ENCODE peak calls at places on chromosome 6, in six cellular contexts. F, P, E, T, K and G are unnamed samples.

GRCh38 chr6:121886223-121886830 is 450.9 kb downstream of the GJA1 start:
- DNase-seq in P (no peak), E (no peak), T (no peak), K (no peak), F (no peak), G (no peak)

GRCh38 chr6:151705994-151706733 is 101.3 kb upstream of the ESR1 start:
- DNase-seq in E (no peak), P (no peak), F (no peak), K (no peak), T (no peak), G (no peak)

GRCh38 chr6:159602370-159603185 is 90.5 kb downstream of the SOD2 start:
- DNase-seq in E (no peak), K (no peak), T (no peak), F (no peak), P (no peak), G (no peak)

GRCh38 chr6:36069573-36069972 is 42.0 kb downstream of the MAPK14 start:
- DNase-seq in F (no peak), K (no peak), P (no peak), T (no peak), E (no peak), G (no peak)

GRCh38 chr6:168546173-168546572 is 105.2 kb downstream of the SMOC2 start:
- DNase-seq in E (no peak), K (no peak), T (no peak), P (no peak), F (no peak), G (no peak)

GRCh38 chr6:122563364-122564052 is 46.7 kb upstream of the PKIB start:
- DNase-seq in P (no peak), E (no peak), T (no peak), F (no peak), K (no peak), G (no peak)

GRCh38 chr6:100382031-100382430 is 82.7 kb downstream of the SIM1 start:
- DNase-seq in E (no peak), F (no peak), K (no peak), P (no peak), T (no peak), G (no peak)

GRCh38 chr6:132483779-132484679 is 28.9 kb downstream of the STX7 start:
- DNase-seq in F (peak), T (peak), E (peak), K (no peak), P (peak), G (no peak)

GRCh38 chr6:22153384-22154158 is 143.3 kb downstream of the PRL start:
- DNase-seq in T (no peak), E (no peak), F (no peak), P (no peak), K (no peak), G (no peak)

GRCh38 chr6:167679791-167680604 is 146.7 kb upstream of the AFDN start:
- DNase-seq in F (no peak), T (no peak), P (no peak), K (no peak), E (no peak), G (no peak)

GRCh38 chr6:141598487-141598886 is 534.2 kb upstream of the GJE1 start:
- DNase-seq in F (no peak), T (no peak), K (no peak), P (no peak), E (no peak), G (no peak)

GRCh38 chr6:107569456-107569855 is 79.5 kb downstream of the SOBP start:
- DNase-seq in F (no peak), E (no peak), K (no peak), T (no peak), P (no peak), G (no peak)

GRCh38 chr6:27138837-27139752 is 108.4 kb upstream of the PRSS16 start:
- DNase-seq in P (no peak), F (peak), E (no peak), K (peak), T (peak), G (peak)

GRCh38 chr6:88238065-88238464 is 71.9 kb upstream of the CNR1 start:
- DNase-seq in E (peak), P (no peak), K (no peak), F (peak), T (no peak), G (no peak)

GRCh38 chr6:122715725-122716124 is 63.8 kb upstream of the FABP7 start:
- DNase-seq in K (no peak), E (no peak), T (no peak), F (no peak), P (no peak), G (no peak)

GRCh38 chr6:167580512-167580911 is 246.2 kb upstream of the AFDN start:
- DNase-seq in E (no peak), K (no peak), T (no peak), P (no peak), F (no peak), G (no peak)

GRCh38 chr6:143323729-143324465 is 126.6 kb downstream of the ADAT2 start:
- DNase-seq in T (no peak), F (no peak), K (no peak), P (no peak), E (no peak), G (no peak)

GRCh38 chr6:124963416-124964083 is 1.3 kb downstream of the RNF217 start:
- DNase-seq in F (no peak), P (no peak), K (no peak), T (no peak), E (peak), G (no peak)

GRCh38 chr6:40038626-40039025 is 104.4 kb upstream of the MOCS1 start:
- DNase-seq in E (no peak), F (no peak), T (no peak), P (no peak), K (no peak), G (no peak)

GRCh38 chr6:124961784-124962611 is at the start of gene RNF217:
- DNase-seq in P (no peak), K (no peak), F (peak), T (no peak), E (peak), G (no peak)

GRCh38 chr6:33344771-33345697 is 27.5 kb upstream of the ZBTB22 start:
- DNase-seq in K (peak), P (peak), T (peak), E (peak), F (peak), G (peak)

GRCh38 chr6:44966449-44967091 is 361.6 kb upstream of the RUNX2 start:
- DNase-seq in T (no peak), E (peak), F (no peak), P (no peak), K (no peak), G (no peak)

GRCh38 chr6:167122041-167122826 is 662 bp upstream of the CCR6 start:
- DNase-seq in P (no peak), K (no peak), E (no peak), T (no peak), F (no peak), G (no peak)

GRCh38 chr6:99013145-99013544 is 65.4 kb upstream of the FBXL4 start:
- DNase-seq in K (no peak), T (no peak), F (no peak), P (peak), E (no peak), G (no peak)